ENCODE peak calls at places on chromosome 3, in six cellular contexts. W is HFF-Myc, G is neural progenitor cell, R is PC-3, H is AG09309, A is tibial nerve. M is an unnamed sample.
A peak's percentile ranks its signal among the peaks of the same experiment; 100 is the strongest.

GRCh38 chr3:123695731-123696640 is 111.1 kb upstream of the HACD2 start:
- DNase-seq in W (no peak), G (no peak), R (no peak), H (no peak), A (no peak), M (no peak)

GRCh38 chr3:140447136-140447535 is 230.7 kb upstream of the TRIM42 start:
- DNase-seq in W (no peak), G (no peak), R (no peak), H (no peak), A (no peak), M (no peak)

GRCh38 chr3:158961911-158962310 is 160.1 kb downstream of the MFSD1 start:
- DNase-seq in W (no peak), G (no peak), R (peak; percentile 24), H (no peak), A (no peak), M (peak; percentile 28)

GRCh38 chr3:120673116-120673515 is 8.9 kb downstream of the HGD start:
- DNase-seq in W (no peak), G (no peak), R (no peak), H (no peak), A (no peak), M (no peak)

GRCh38 chr3:140292684-140293083 is 357.7 kb downstream of the CLSTN2 start:
- DNase-seq in W (peak; percentile 35), G (no peak), R (peak; percentile 28), H (peak; percentile 62), A (peak; percentile 43), M (peak; percentile 77)

GRCh38 chr3:195769551-195769950 is 42.2 kb downstream of the MUC4 start:
- DNase-seq in W (no peak), G (no peak), R (no peak), H (no peak), A (no peak), M (no peak)

GRCh38 chr3:158768361-158768787 is 33.5 kb upstream of the MFSD1 start:
- DNase-seq in W (no peak), G (peak; percentile 74), R (peak; percentile 65), H (no peak), A (peak; percentile 41), M (peak; percentile 50)

GRCh38 chr3:16300881-16301359 is 35.9 kb downstream of the OXNAD1 start:
- DNase-seq in W (no peak), G (no peak), R (no peak), H (no peak), A (no peak), M (no peak)

GRCh38 chr3:23761440-23761896 is 44.3 kb upstream of the UBE2E1 start:
- DNase-seq in W (no peak), G (peak; percentile 56), R (peak; percentile 71), H (no peak), A (no peak), M (peak; percentile 66)

GRCh38 chr3:39216176-39216790 is 23.9 kb upstream of the XIRP1 start:
- DNase-seq in W (no peak), G (no peak), R (no peak), H (no peak), A (no peak), M (no peak)

GRCh38 chr3:119160361-119160760 is 13.0 kb upstream of the UPK1B start:
- DNase-seq in W (no peak), G (no peak), R (peak; percentile 94), H (no peak), A (no peak), M (no peak)

GRCh38 chr3:196214783-196215441 is 1.4 kb upstream of the SLC51A start:
- DNase-seq in W (no peak), G (no peak), R (no peak), H (no peak), A (no peak), M (no peak)

GRCh38 chr3:59812778-59813558 is 763.1 kb upstream of the CFAP20DC start:
- DNase-seq in W (no peak), G (peak; percentile 24), R (no peak), H (no peak), A (no peak), M (no peak)

GRCh38 chr3:123764642-123765041 is 119.5 kb downstream of the MYLK start:
- DNase-seq in W (no peak), G (no peak), R (no peak), H (no peak), A (no peak), M (no peak)

GRCh38 chr3:155252535-155252934 is 40.9 kb downstream of the STRIT1 start:
- DNase-seq in W (peak; percentile 67), G (no peak), R (peak; percentile 77), H (no peak), A (no peak), M (peak; percentile 70)

GRCh38 chr3:58322793-58323192 is 9.9 kb upstream of the PXK start:
- DNase-seq in W (no peak), G (no peak), R (no peak), H (no peak), A (no peak), M (no peak)

GRCh38 chr3:50442940-50443579 is 60.4 kb downstream of the CACNA2D2 start:
- DNase-seq in W (no peak), G (no peak), R (no peak), H (no peak), A (no peak), M (no peak)

GRCh38 chr3:195260286-195260905 is 10.6 kb downstream of the XXYLT1 start:
- DNase-seq in W (no peak), G (peak; percentile 73), R (peak; percentile 43), H (no peak), A (no peak), M (no peak)

GRCh38 chr3:197792019-197792647 is 1.1 kb downstream of the LRCH3 start:
- DNase-seq in W (no peak), G (no peak), R (peak; percentile 33), H (no peak), A (no peak), M (peak; percentile 30)

GRCh38 chr3:166282931-166283330 is 445.7 kb upstream of the BCHE start:
- DNase-seq in W (no peak), G (no peak), R (no peak), H (no peak), A (no peak), M (no peak)

GRCh38 chr3:36380171-36381031 is at the start of gene STAC:
- DNase-seq in W (no peak), G (peak; percentile 85), R (peak; percentile 71), H (no peak), A (no peak), M (peak; percentile 41)

DNA sequence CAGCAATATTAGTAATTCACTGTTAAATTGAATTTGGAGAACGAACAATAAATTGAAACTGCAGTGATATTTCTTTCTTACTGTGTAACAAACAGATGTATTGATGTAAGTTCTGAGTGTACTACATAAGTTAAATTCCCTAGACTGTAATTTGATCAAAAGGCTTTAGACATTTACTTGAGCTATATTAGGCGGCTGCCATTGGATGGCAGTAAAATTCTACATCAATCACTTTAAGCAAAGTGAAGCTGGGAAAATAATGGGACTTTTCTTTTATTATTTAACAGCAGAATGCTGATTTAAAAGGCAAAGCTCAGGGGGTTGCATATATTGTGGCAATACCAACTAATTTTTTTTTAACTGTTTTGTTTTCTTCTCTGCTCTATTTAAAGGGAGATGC is 212.6 kb upstream of the PLSCR5 start:
- DNase-seq in W (no peak), G (peak; percentile 22), R (peak; percentile 63), H (no peak), A (no peak), M (peak; percentile 15)
- TF ChIP-seq CTCF in W (peak; percentile 37), G (peak; percentile 45), R (peak; percentile 71), H (peak; percentile 54), A (no peak), M (peak; percentile 31)

GRCh38 chr3:157133434-157134320 is 26.3 kb downstream of the CCNL1 start:
- DNase-seq in W (no peak), G (no peak), R (no peak), H (no peak), A (no peak), M (no peak)

GRCh38 chr3:157132936-157133335 is 27.0 kb downstream of the CCNL1 start:
- DNase-seq in W (no peak), G (no peak), R (peak; percentile 29), H (no peak), A (no peak), M (no peak)

GRCh38 chr3:157131861-157132260 is 28.1 kb downstream of the CCNL1 start:
- DNase-seq in W (no peak), G (no peak), R (peak; percentile 93), H (no peak), A (no peak), M (no peak)

GRCh38 chr3:157130881-157131251 is 29.1 kb downstream of the CCNL1 start:
- DNase-seq in W (no peak), G (peak; percentile 15), R (no peak), H (no peak), A (no peak), M (no peak)

DNA sequence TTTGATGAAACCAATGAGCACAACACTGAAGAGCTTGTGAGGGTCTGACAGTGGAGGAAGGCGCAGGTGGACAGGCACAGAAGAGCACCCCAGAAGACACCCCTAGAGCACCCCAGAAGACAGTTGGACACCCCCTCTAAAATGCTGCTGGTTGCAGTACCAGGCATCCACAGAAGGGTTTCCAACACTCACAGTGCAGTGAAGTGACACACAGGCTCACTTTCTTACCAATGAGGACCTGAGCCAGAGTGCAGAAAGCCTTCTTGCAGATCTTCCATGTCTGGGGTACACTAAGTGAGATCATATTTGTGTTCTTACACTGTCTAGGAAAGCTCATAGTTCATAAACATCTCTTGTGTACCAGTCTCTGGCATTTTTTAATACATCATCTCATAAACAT is 27.6 kb downstream of the CCNL1 start:
- DNase-seq in W (no peak), G (no peak), R (no peak), H (no peak), A (no peak), M (no peak)
- TF ChIP-seq CTCF in W (no peak), G (no peak), R (no peak), H (no peak), A (no peak), M (no peak)

GRCh38 chr3:11565932-11566331 is 77.8 kb downstream of the VGLL4 start:
- DNase-seq in W (no peak), G (no peak), R (no peak), H (no peak), A (no peak), M (no peak)

GRCh38 chr3:11565492-11565891 is 78.2 kb downstream of the VGLL4 start:
- DNase-seq in W (no peak), G (no peak), R (no peak), H (no peak), A (no peak), M (no peak)

GRCh38 chr3:11566478-11566877 is 77.2 kb downstream of the VGLL4 start:
- DNase-seq in W (no peak), G (no peak), R (no peak), H (no peak), A (no peak), M (no peak)

GRCh38 chr3:11567516-11568467 is 75.9 kb downstream of the VGLL4 start:
- DNase-seq in W (no peak), G (no peak), R (peak; percentile 97), H (no peak), A (no peak), M (peak; percentile 93)

DNA sequence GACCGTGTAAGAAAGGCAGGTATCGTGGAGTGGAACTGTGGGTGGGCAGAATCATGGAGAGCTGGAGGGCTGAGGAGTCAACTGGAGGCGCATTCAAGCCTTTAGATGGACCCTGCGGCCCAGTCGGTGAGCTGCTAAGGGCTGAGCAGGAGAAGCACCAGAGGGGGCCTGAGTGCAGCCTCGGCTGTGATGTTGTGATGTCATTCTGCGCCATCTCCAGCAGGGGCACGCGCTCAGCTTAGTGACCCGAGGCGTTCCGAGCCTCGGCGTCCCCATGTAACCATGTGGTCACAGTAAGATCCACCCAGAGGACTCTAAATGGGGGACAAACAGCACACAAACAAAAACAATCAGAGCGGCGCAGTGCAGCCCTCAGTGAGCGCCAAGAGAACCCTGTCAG is 76.8 kb downstream of the VGLL4 start:
- DNase-seq in W (no peak), G (peak; percentile 70), R (no peak), H (no peak), A (no peak), M (no peak)
- TF ChIP-seq CTCF in W (no peak), G (peak; percentile 50), R (no peak), H (no peak), A (no peak), M (no peak)

GRCh38 chr3:150763122-150763840 is at the start of gene SIAH2:
- DNase-seq in W (peak; percentile 78), G (peak; percentile 92), R (peak; percentile 96), H (peak; percentile 80), A (peak; percentile 86), M (peak; percentile 93)
- TF ChIP-seq CTCF in W (no peak), G (peak; percentile 3), R (no peak), H (no peak), A (no peak), M (no peak)